ENCODE peak calls at places on chromosomes 16 and 17, in four cellular contexts. K is HFF-Myc, X is lower leg skin, T is fibroblast of the aortic adventitia. B is an unnamed sample.

GRCh38 chr16:68901910-68902309 is 58.6 kb downstream of the TANGO6 start:
- DNase-seq in K (no peak), X (peak), T (peak), B (peak)

GRCh38 chr17:28956861-28957260 is 5.5 kb upstream of the PHF12 start:
- DNase-seq in K (no peak), X (no peak), T (no peak), B (no peak)

GRCh38 chr16:51053805-51054204 is 97.3 kb downstream of the SALL1 start:
- DNase-seq in K (no peak), X (peak), T (no peak), B (no peak)

GRCh38 chr16:2813661-2814288 is 3.3 kb upstream of the PRSS21 start:
- DNase-seq in K (no peak), X (no peak), T (no peak), B (no peak)

GRCh38 chr17:83019376-83019775 is 60.0 kb upstream of the METRNL start:
- DNase-seq in K (no peak), X (no peak), T (no peak), B (no peak)

GRCh38 chr16:22948603-22949368 is 134.8 kb downstream of the HS3ST2 start:
- DNase-seq in K (peak), X (peak), T (peak), B (peak)

GRCh38 chr16:52721331-52721730 is 174.4 kb upstream of the TOX3 start:
- DNase-seq in K (no peak), X (no peak), T (no peak), B (no peak)

GRCh38 chr16:88561485-88562369 is 8.5 kb upstream of the ZC3H18 start:
- DNase-seq in K (no peak), X (peak), T (peak), B (peak)

GRCh38 chr16:79093554-79093967 is 507.0 kb downstream of the MAF start:
- DNase-seq in K (no peak), X (no peak), T (no peak), B (no peak)

GRCh38 chr17:82241926-82242697 is 13.3 kb downstream of the SLC16A3 start:
- DNase-seq in K (no peak), X (no peak), T (peak), B (peak)

GRCh38 chr17:49991409-49991808 is 3.6 kb downstream of the DLX3 start:
- DNase-seq in K (no peak), X (peak), T (no peak), B (no peak)

GRCh38 chr17:50627782-50628601 is 6.7 kb upstream of the ABCC3 start:
- DNase-seq in K (no peak), X (no peak), T (no peak), B (no peak)

GRCh38 chr16:5252800-5253199 is 155.2 kb upstream of the EEF2KMT start:
- DNase-seq in K (no peak), X (no peak), T (no peak), B (no peak)

GRCh38 chr17:45096141-45096540 is 35.0 kb downstream of the NMT1 start:
- DNase-seq in K (no peak), X (no peak), T (peak), B (peak)

GRCh38 chr17:15892244-15892643 is 52.7 kb upstream of the ADORA2B start:
- DNase-seq in K (no peak), X (peak), T (no peak), B (no peak)

GRCh38 chr16:50320310-50320709 is 48.5 kb downstream of the BRD7 start:
- DNase-seq in K (no peak), X (no peak), T (no peak), B (no peak)

GRCh38 chr16:31664683-31665482 is 137.2 kb downstream of the AHSP start:
- DNase-seq in K (peak), X (no peak), T (no peak), B (no peak)

GRCh38 chr16:62066747-62067146 is 30.5 kb upstream of the CDH8 start:
- DNase-seq in K (no peak), X (no peak), T (no peak), B (no peak)

GRCh38 chr16:76190059-76190458 is 87.1 kb upstream of the CNTNAP4 start:
- DNase-seq in K (no peak), X (no peak), T (no peak), B (no peak)

GRCh38 chr17:72890711-72891110 is 201.8 kb downstream of the SLC39A11 start:
- DNase-seq in K (no peak), X (peak), T (no peak), B (peak)

GRCh38 chr17:82309656-82310570 is 7.5 kb downstream of the CD7 start:
- DNase-seq in K (no peak), X (no peak), T (no peak), B (no peak)

GRCh38 chr17:63503330-63503685 is 19.9 kb upstream of the KCNH6 start:
- DNase-seq in K (no peak), X (no peak), T (no peak), B (no peak)

GRCh38 chr17:74922694-74923537 is at the start of gene USH1G:
- DNase-seq in K (no peak), X (no peak), T (no peak), B (no peak)

GRCh38 chr17:73906896-73907600 is 262.8 kb upstream of the SDK2 start:
- DNase-seq in K (no peak), X (peak), T (no peak), B (no peak)

GRCh38 chr17:3763777-3764170 is 37.2 kb downstream of the ITGAE start:
- DNase-seq in K (no peak), X (no peak), T (no peak), B (no peak)

GRCh38 chr17:82487898-82488297 is 29.4 kb downstream of the NARF start:
- DNase-seq in K (no peak), X (no peak), T (no peak), B (no peak)

GRCh38 chr16:50547340-50547865 is 793 bp upstream of the NKD1 start:
- DNase-seq in K (no peak), X (no peak), T (no peak), B (no peak)

GRCh38 chr16:65494609-65495008 is 372.7 kb upstream of the CDH11 start:
- DNase-seq in K (no peak), X (no peak), T (no peak), B (no peak)

GRCh38 chr17:82204831-82205719 is 7.6 kb downstream of the CCDC57 start:
- DNase-seq in K (peak), X (no peak), T (peak), B (peak)

DNA sequence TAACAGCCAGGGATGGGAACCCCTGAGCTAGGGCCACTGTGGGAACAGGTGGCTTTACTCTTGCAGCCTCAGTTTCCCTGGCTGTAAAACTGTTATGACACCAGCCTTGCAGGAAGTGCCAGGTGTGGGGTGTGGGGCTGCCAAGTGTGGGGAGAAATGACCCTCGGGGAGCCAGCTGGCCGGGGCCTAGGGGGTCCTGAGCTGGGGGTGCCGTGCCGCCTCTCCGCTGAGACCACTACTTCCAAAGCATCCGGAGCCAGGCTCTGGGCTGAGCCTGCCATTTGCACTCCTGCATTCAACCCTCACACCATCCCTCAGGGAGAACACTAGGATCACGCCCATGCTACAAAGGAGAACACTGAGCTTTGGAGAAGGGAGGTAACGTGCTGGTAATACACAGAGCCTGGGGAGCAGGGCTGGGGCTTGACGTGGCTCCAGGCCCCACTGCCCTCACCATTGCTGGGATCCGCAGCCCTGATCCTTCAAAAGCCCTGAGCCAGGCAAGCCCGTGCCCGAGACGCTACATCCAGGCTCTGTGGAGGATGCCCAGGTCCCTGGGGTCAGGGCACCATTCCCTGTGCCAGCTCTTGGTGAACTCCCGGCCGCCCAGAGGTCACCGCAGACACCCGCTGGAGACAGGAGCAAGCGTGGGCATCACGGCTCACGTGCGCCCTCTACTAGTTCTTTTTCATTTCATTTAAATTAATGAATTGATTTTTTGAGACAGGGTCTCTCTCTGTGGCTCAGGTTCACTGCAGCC is 28.8 kb upstream of the GINS2 start:
- DNase-seq in K (peak), X (peak), T (peak), B (peak)
- TF ChIP-seq CTCF in K (peak), X (no peak), T (peak), B (peak)

GRCh38 chr17:60893475-60893874 is 215.8 kb downstream of the BCAS3 start:
- DNase-seq in K (no peak), X (no peak), T (no peak), B (no peak)

GRCh38 chr17:60888812-60889709 is 211.4 kb downstream of the BCAS3 start:
- DNase-seq in K (no peak), X (no peak), T (peak), B (no peak)

DNA sequence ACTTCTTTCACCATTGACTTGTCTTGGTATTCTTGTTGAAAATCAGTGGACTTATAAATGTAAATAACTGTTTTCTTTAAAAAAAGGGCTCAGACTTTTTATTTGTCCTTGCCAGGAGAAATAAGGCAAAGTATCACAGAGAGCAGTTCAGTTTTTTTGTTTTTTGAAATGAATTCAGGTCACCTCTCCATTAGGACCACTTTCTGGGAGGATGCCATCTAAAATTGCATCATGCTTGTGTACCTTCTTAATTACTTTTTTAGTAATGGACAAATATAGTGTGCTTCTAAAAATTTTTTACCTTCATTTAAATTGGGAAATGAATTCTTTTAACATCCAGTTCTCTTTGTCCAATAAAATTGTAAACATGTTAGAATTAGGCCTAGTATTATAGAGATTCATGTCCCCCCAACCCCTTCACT is 210.0 kb downstream of the BCAS3 start:
- DNase-seq in K (no peak), X (no peak), T (no peak), B (no peak)
- H3K4me3 ChIP-seq in K (no peak), X (no peak), T (no peak), B (no peak)

GRCh38 chr17:58156839-58157803 is 8.9 kb downstream of the OR4D1 start:
- DNase-seq in K (no peak), X (no peak), T (no peak), B (no peak)
- TF ChIP-seq CTCF in K (no peak), X (no peak), T (no peak), B (no peak)

DNA sequence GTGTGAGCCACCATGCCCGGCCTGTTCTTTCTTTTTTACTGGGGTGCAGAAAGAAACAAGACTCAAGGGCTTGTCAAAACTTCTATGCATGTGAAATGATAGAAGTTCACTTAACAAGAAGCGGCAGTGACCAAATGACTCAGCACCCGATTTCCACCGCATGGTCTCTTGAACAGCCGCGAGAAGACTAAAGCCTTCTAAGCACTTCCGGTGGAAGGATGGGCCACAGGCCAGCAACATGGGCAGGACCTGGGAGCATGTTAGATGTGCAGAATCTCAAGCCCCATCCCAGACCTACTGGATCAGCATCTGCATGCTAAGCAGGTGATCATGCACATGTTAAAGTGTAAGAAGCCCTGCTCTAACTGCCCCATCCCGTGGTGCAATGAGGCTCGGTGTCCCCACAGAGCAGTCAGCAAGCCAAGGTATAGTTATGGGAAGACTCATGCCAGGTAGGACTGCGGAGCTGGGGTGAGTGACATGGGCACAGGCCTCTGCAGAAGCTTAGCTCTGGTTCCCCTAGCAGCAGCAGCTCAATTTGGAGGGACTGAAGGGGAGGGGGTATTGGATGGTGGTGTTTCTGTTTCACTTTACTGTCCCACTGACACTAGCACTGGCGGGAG is 88.5 kb upstream of the HNF1B start:
- DNase-seq in K (no peak), X (peak), T (no peak), B (no peak)
- H3K4me3 ChIP-seq in K (no peak), X (no peak), T (no peak), B (no peak)

DNA sequence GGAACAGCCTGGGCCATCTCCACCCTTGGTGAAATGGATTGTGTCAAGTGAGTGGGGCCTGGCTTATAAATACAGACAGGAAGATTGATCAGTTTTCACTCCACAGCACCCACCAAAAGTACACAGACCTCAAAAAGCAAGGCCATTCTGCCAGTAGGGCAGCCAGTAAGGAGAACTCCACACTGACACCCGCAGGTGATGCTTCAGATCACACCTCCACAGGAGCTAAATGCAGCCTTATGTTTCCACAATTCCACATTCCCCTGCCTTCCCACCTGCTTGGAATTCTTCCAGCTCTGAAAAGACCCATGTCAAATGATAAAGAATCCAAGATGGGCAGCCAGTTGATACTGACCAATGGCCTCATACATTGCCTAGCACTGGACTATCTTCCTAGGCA is 191.1 kb downstream of the ZFHX3 start:
- DNase-seq in K (no peak), X (peak), T (no peak), B (peak)
- TF ChIP-seq CTCF in K (peak), X (no peak), T (peak), B (peak)

B was measured in fibroblast of mammary gland.